ENCODE peak calls at places on chromosomes 13 and 19, in seven cellular contexts. One of them, this sample, is unnamed.

GRCh38 chr19:41696402-41697197 is 8.5 kb upstream of the CEACAM7 start:
- DNase-seq in activated naive CD4-positive, alpha-beta T cell: no peak
- DNase-seq in T1000: no peak
- DNase-seq in lower leg skin: no peak
- DNase-seq in effector memory CD4-positive, alpha-beta T cell: no peak
- DNase-seq in NCI-H2107: no peak
- DNase-seq in activated CD4-positive, alpha-beta T cell treated with anti-CD3 and anti-CD28 coated beads, Interleukin-2, amount 50 U/mL, for 1 hour: no peak
- DNase-seq in this sample: peak

GRCh38 chr13:110575322-110576069 is 14.0 kb upstream of the RAB20 start:
- DNase-seq in effector memory CD4-positive, alpha-beta T cell: no peak
- DNase-seq in lower leg skin: no peak
- DNase-seq in activated CD4-positive, alpha-beta T cell treated with anti-CD3 and anti-CD28 coated beads, Interleukin-2, amount 50 U/mL, for 1 hour: no peak
- DNase-seq in activated naive CD4-positive, alpha-beta T cell: no peak
- DNase-seq in NCI-H2107: no peak
- DNase-seq in T1000: no peak
- DNase-seq in this sample: no peak

GRCh38 chr19:42268704-42269517 is at the start of gene CIC:
- DNase-seq in NCI-H2107: peak
- DNase-seq in effector memory CD4-positive, alpha-beta T cell: peak
- DNase-seq in activated CD4-positive, alpha-beta T cell treated with anti-CD3 and anti-CD28 coated beads, Interleukin-2, amount 50 U/mL, for 1 hour: peak
- DNase-seq in activated naive CD4-positive, alpha-beta T cell: peak
- DNase-seq in T1000: peak
- DNase-seq in lower leg skin: peak
- DNase-seq in this sample: peak

GRCh38 chr19:10113592-10113963 is 2.1 kb downstream of the P2RY11 start:
- DNase-seq in activated CD4-positive, alpha-beta T cell treated with anti-CD3 and anti-CD28 coated beads, Interleukin-2, amount 50 U/mL, for 1 hour: no peak
- DNase-seq in activated naive CD4-positive, alpha-beta T cell: no peak
- DNase-seq in effector memory CD4-positive, alpha-beta T cell: no peak
- DNase-seq in lower leg skin: no peak
- DNase-seq in NCI-H2107: no peak
- DNase-seq in T1000: no peak
- DNase-seq in this sample: no peak

GRCh38 chr19:30402790-30403189 is 30.6 kb downstream of the ZNF536 start:
- DNase-seq in T1000: no peak
- DNase-seq in activated CD4-positive, alpha-beta T cell treated with anti-CD3 and anti-CD28 coated beads, Interleukin-2, amount 50 U/mL, for 1 hour: no peak
- DNase-seq in effector memory CD4-positive, alpha-beta T cell: no peak
- DNase-seq in lower leg skin: no peak
- DNase-seq in NCI-H2107: no peak
- DNase-seq in activated naive CD4-positive, alpha-beta T cell: no peak
- DNase-seq in this sample: no peak

GRCh38 chr13:33509642-33510229 is 224.2 kb upstream of the STARD13 start:
- DNase-seq in T1000: no peak
- DNase-seq in effector memory CD4-positive, alpha-beta T cell: no peak
- DNase-seq in lower leg skin: peak
- DNase-seq in activated naive CD4-positive, alpha-beta T cell: no peak
- DNase-seq in activated CD4-positive, alpha-beta T cell treated with anti-CD3 and anti-CD28 coated beads, Interleukin-2, amount 50 U/mL, for 1 hour: no peak
- DNase-seq in NCI-H2107: no peak
- DNase-seq in this sample: peak

GRCh38 chr19:44757735-44758505 is 9.4 kb downstream of the BCL3 start:
- DNase-seq in activated naive CD4-positive, alpha-beta T cell: no peak
- DNase-seq in activated CD4-positive, alpha-beta T cell treated with anti-CD3 and anti-CD28 coated beads, Interleukin-2, amount 50 U/mL, for 1 hour: no peak
- DNase-seq in lower leg skin: no peak
- DNase-seq in NCI-H2107: no peak
- DNase-seq in T1000: no peak
- DNase-seq in effector memory CD4-positive, alpha-beta T cell: no peak
- DNase-seq in this sample: peak

GRCh38 chr13:45807520-45808099 is 43.9 kb downstream of the SIAH3 start:
- DNase-seq in NCI-H2107: no peak
- DNase-seq in effector memory CD4-positive, alpha-beta T cell: no peak
- DNase-seq in T1000: no peak
- DNase-seq in activated naive CD4-positive, alpha-beta T cell: no peak
- DNase-seq in activated CD4-positive, alpha-beta T cell treated with anti-CD3 and anti-CD28 coated beads, Interleukin-2, amount 50 U/mL, for 1 hour: peak
- DNase-seq in lower leg skin: no peak
- DNase-seq in this sample: peak

GRCh38 chr19:867301-867793 is 7.9 kb downstream of the CFD start:
- DNase-seq in activated CD4-positive, alpha-beta T cell treated with anti-CD3 and anti-CD28 coated beads, Interleukin-2, amount 50 U/mL, for 1 hour: no peak
- DNase-seq in effector memory CD4-positive, alpha-beta T cell: no peak
- DNase-seq in activated naive CD4-positive, alpha-beta T cell: no peak
- DNase-seq in NCI-H2107: no peak
- DNase-seq in T1000: no peak
- DNase-seq in lower leg skin: no peak
- DNase-seq in this sample: no peak

GRCh38 chr13:106344318-106344717 is 191.1 kb downstream of the EFNB2 start:
- DNase-seq in activated naive CD4-positive, alpha-beta T cell: no peak
- DNase-seq in lower leg skin: no peak
- DNase-seq in effector memory CD4-positive, alpha-beta T cell: no peak
- DNase-seq in T1000: no peak
- DNase-seq in activated CD4-positive, alpha-beta T cell treated with anti-CD3 and anti-CD28 coated beads, Interleukin-2, amount 50 U/mL, for 1 hour: no peak
- DNase-seq in NCI-H2107: no peak
- DNase-seq in this sample: no peak

GRCh38 chr19:664913-665443 is 2.0 kb upstream of the RNF126 start:
- DNase-seq in effector memory CD4-positive, alpha-beta T cell: peak
- DNase-seq in lower leg skin: peak
- DNase-seq in activated naive CD4-positive, alpha-beta T cell: peak
- DNase-seq in activated CD4-positive, alpha-beta T cell treated with anti-CD3 and anti-CD28 coated beads, Interleukin-2, amount 50 U/mL, for 1 hour: peak
- DNase-seq in NCI-H2107: peak
- DNase-seq in T1000: peak
- DNase-seq in this sample: no peak

GRCh38 chr19:57099199-57099661 is 20.6 kb upstream of the USP29 start:
- DNase-seq in activated naive CD4-positive, alpha-beta T cell: peak
- DNase-seq in NCI-H2107: no peak
- DNase-seq in effector memory CD4-positive, alpha-beta T cell: peak
- DNase-seq in T1000: peak
- DNase-seq in activated CD4-positive, alpha-beta T cell treated with anti-CD3 and anti-CD28 coated beads, Interleukin-2, amount 50 U/mL, for 1 hour: peak
- DNase-seq in lower leg skin: no peak
- DNase-seq in this sample: no peak

GRCh38 chr19:42693760-42694350 is 46.4 kb downstream of the PSG3 start:
- DNase-seq in T1000: peak
- DNase-seq in lower leg skin: no peak
- DNase-seq in activated naive CD4-positive, alpha-beta T cell: no peak
- DNase-seq in effector memory CD4-positive, alpha-beta T cell: no peak
- DNase-seq in NCI-H2107: no peak
- DNase-seq in activated CD4-positive, alpha-beta T cell treated with anti-CD3 and anti-CD28 coated beads, Interleukin-2, amount 50 U/mL, for 1 hour: no peak
- DNase-seq in this sample: no peak

GRCh38 chr19:53517114-53517741 is 20.7 kb upstream of the ZNF331 start:
- DNase-seq in activated naive CD4-positive, alpha-beta T cell: no peak
- DNase-seq in activated CD4-positive, alpha-beta T cell treated with anti-CD3 and anti-CD28 coated beads, Interleukin-2, amount 50 U/mL, for 1 hour: no peak
- DNase-seq in NCI-H2107: no peak
- DNase-seq in effector memory CD4-positive, alpha-beta T cell: no peak
- DNase-seq in T1000: no peak
- DNase-seq in lower leg skin: no peak
- DNase-seq in this sample: no peak

GRCh38 chr13:19663416-19663979 is 30.0 kb downstream of the MPHOSPH8 start:
- DNase-seq in lower leg skin: no peak
- DNase-seq in T1000: no peak
- DNase-seq in NCI-H2107: no peak
- DNase-seq in effector memory CD4-positive, alpha-beta T cell: no peak
- DNase-seq in activated naive CD4-positive, alpha-beta T cell: no peak
- DNase-seq in activated CD4-positive, alpha-beta T cell treated with anti-CD3 and anti-CD28 coated beads, Interleukin-2, amount 50 U/mL, for 1 hour: no peak
- DNase-seq in this sample: no peak